ENCODE peak calls at places on chromosomes 2 and 18, in six cellular contexts. U, T, X, Z, F and R are unnamed samples. For H3K9me3, the result is how much of the 10 kb centered on the place peaks cover.

GRCh38 chr2:240789501-240790369 is 30.3 kb downstream of the KIF1A start:
- DNase-seq in X (no peak), T (no peak), Z (no peak), F (peak), U (no peak), R (no peak)

GRCh38 chr2:201678442-201678841 is 20.0 kb downstream of the MPP4 start:
- DNase-seq in U (no peak), T (no peak), F (no peak), Z (no peak), X (no peak), R (no peak)

GRCh38 chr2:42072349-42073118 is 24.7 kb downstream of the PKDCC start:
- DNase-seq in X (peak), T (peak), U (no peak), Z (no peak), F (peak), R (no peak)

GRCh38 chr2:170929686-170930050 is 615 bp downstream of the GORASP2 start:
- DNase-seq in U (no peak), X (peak), T (peak), F (peak), Z (peak), R (peak)

GRCh38 chr2:14524041-14524802 is 108.3 kb upstream of the LRATD1 start:
- DNase-seq in F (no peak), X (no peak), Z (no peak), T (no peak), U (no peak), R (no peak)

GRCh38 chr2:7748717-7749415 is 831.7 kb downstream of the RNF144A start:
- DNase-seq in X (no peak), Z (peak), T (no peak), U (no peak), F (no peak), R (no peak)

GRCh38 chr18:3450358-3451107 is 561 bp downstream of the TGIF1 start:
- DNase-seq in F (peak), X (peak), Z (peak), U (no peak), T (peak), R (peak)

GRCh38 chr2:216756435-216756834 is 61.1 kb upstream of the IGFBP5 start:
- DNase-seq in X (no peak), F (no peak), U (no peak), T (no peak), Z (no peak), R (no peak)

GRCh38 chr2:216956820-216957493 is 97.1 kb upstream of the TNP1 start:
- DNase-seq in U (no peak), X (no peak), F (no peak), T (no peak), Z (no peak), R (no peak)

GRCh38 chr2:205496777-205497176 is 185.5 kb upstream of the NRP2 start:
- DNase-seq in X (peak), Z (no peak), U (no peak), T (no peak), F (no peak), R (no peak)

GRCh38 chr18:73124165-73124564 is 256.4 kb upstream of the NETO1 start:
- DNase-seq in F (no peak), T (no peak), Z (no peak), U (no peak), X (no peak), R (no peak)

GRCh38 chr2:122660786-122661634 is 905.6 kb downstream of the TSN start:
- DNase-seq in Z (no peak), U (no peak), X (peak), F (no peak), T (no peak), R (no peak)

GRCh38 chr2:72035518-72036172 is 112.0 kb downstream of the CYP26B1 start:
- DNase-seq in X (peak), Z (no peak), T (no peak), F (no peak), U (no peak), R (no peak)

GRCh38 chr2:37984589-37984988 is 59.5 kb downstream of the RMDN2 start:
- DNase-seq in T (no peak), U (no peak), Z (no peak), F (no peak), X (peak), R (no peak)

GRCh38 chr2:25894135-25894830 is 16.0 kb upstream of the ASXL2 start:
- DNase-seq in T (peak), F (peak), U (no peak), X (peak), Z (no peak), R (no peak)

GRCh38 chr2:206846331-206846730 is 80.9 kb downstream of the FASTKD2 start:
- DNase-seq in U (no peak), X (no peak), Z (no peak), F (no peak), T (no peak), R (no peak)

GRCh38 chr2:16256601-16257000 is 316.3 kb downstream of the MYCN start:
- DNase-seq in Z (no peak), U (no peak), F (no peak), X (no peak), T (no peak), R (no peak)

GRCh38 chr2:236169151-236169721 is 1.1 kb upstream of the GBX2 start:
- DNase-seq in F (no peak), Z (no peak), T (no peak), U (no peak), X (no peak), R (no peak)

GRCh38 chr2:138777996-138778395 is 2.2 kb downstream of the NXPH2 start:
- DNase-seq in T (no peak), F (no peak), Z (no peak), U (no peak), X (peak), R (no peak)

GRCh38 chr2:138779451-138780440 is at the start of gene NXPH2:
- DNase-seq in T (no peak), U (no peak), F (no peak), Z (no peak), X (peak), R (no peak)

GRCh38 chr2:138780908-138781307 is 718 bp upstream of the NXPH2 start:
- DNase-seq in Z (no peak), T (no peak), X (no peak), F (no peak), U (no peak), R (no peak)

GRCh38 chr2:138780451-138780880 is 276 bp upstream of the NXPH2 start:
- DNase-seq in X (no peak), Z (no peak), F (no peak), U (no peak), T (no peak), R (no peak)

DNA sequence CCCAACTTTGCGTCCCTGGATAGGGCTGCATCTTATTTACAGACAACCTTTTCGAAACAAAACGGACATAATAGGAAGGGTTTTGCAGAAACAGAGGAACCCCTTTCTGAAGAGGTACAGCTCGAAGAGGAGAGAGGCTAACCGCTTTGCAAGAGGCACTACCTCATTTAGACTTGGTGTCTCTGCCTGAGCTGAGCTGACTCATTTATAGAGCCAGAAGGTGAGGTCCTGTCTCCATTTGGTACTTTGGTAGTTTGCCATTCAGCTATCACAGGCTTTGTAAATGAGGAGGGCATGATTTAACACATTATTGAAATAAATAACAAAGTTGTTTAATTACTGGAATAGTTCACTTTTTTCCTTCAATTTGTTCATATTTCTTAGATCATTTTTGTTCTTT is 2.2 kb upstream of the NXPH2 start:
- DNase-seq in X (no peak), F (no peak), T (no peak), Z (no peak), U (no peak), R (no peak)
- H3K27ac ChIP-seq in X (no peak), F (no peak), T (no peak), Z (no peak), U (no peak), R (no peak)

GRCh38 chr2:119852214-119852613 is 92.5 kb downstream of the PTPN4 start:
- DNase-seq in Z (no peak), X (no peak), F (no peak), U (no peak), T (no peak), R (no peak)
- H3K9me3 ChIP-seq in Z (under half), X (under half), F (under half), U (under half), T (under half), R (under half)

GRCh38 chr2:226114436-226114835 is 685.2 kb downstream of the IRS1 start:
- DNase-seq in Z (no peak), F (no peak), X (peak), U (no peak), T (peak), R (no peak)

GRCh38 chr2:226115102-226115831 is 684.4 kb downstream of the IRS1 start:
- DNase-seq in T (no peak), U (no peak), F (no peak), X (peak), Z (no peak), R (no peak)

GRCh38 chr2:226117506-226118065 is 682.0 kb downstream of the IRS1 start:
- DNase-seq in X (peak), F (no peak), U (no peak), Z (no peak), T (no peak), R (no peak)

GRCh38 chr2:226116346-226116745 is 683.3 kb downstream of the IRS1 start:
- DNase-seq in U (no peak), F (no peak), T (no peak), Z (no peak), X (no peak), R (no peak)

GRCh38 chr2:226115832-226116200 is 683.8 kb downstream of the IRS1 start:
- DNase-seq in X (peak), T (no peak), Z (no peak), F (no peak), U (no peak), R (no peak)
- H3K4me3 ChIP-seq in X (no peak), T (no peak), Z (no peak), F (no peak), U (no peak), R (no peak)

GRCh38 chr2:9424447-9425164 is 1.2 kb downstream of the CPSF3 start:
- DNase-seq in F (no peak), T (no peak), U (no peak), X (no peak), Z (no peak), R (no peak)

GRCh38 chr2:9428965-9429577 is 5.6 kb downstream of the CPSF3 start:
- DNase-seq in F (no peak), T (no peak), X (no peak), U (no peak), Z (no peak), R (no peak)

GRCh38 chr2:9434484-9434883 is 11.0 kb downstream of the CPSF3 start:
- DNase-seq in F (no peak), Z (no peak), X (no peak), T (no peak), U (no peak), R (no peak)

GRCh38 chr2:9430316-9431293 is 7.2 kb downstream of the CPSF3 start:
- DNase-seq in T (no peak), U (no peak), Z (no peak), X (no peak), F (no peak), R (no peak)
- H3K27ac ChIP-seq in T (no peak), U (no peak), Z (no peak), X (no peak), F (no peak), R (no peak)

GRCh38 chr2:239531456-239532304 is 130.9 kb upstream of the HDAC4 start:
- DNase-seq in T (no peak), U (no peak), F (no peak), X (no peak), Z (no peak), R (no peak)
- H3K9me3 ChIP-seq in T (under half), U (under half), F (under half), X (under half), Z (under half), R (under half)

GRCh38 chr18:8367217-8367988 is 241.8 kb upstream of the RAB12 start:
- DNase-seq in Z (peak), F (peak), U (no peak), X (peak), T (peak), R (peak)
- H3K4me3 ChIP-seq in Z (peak), F (no peak), U (peak), X (peak), T (peak), R (no peak)

GRCh38 chr2:47077442-47078117 is 77.5 kb downstream of the STPG4 start:
- DNase-seq in X (no peak), U (no peak), Z (no peak), T (peak), F (no peak), R (no peak)
- H3K27ac ChIP-seq in X (no peak), U (peak), Z (no peak), T (peak), F (no peak), R (no peak)

DNA sequence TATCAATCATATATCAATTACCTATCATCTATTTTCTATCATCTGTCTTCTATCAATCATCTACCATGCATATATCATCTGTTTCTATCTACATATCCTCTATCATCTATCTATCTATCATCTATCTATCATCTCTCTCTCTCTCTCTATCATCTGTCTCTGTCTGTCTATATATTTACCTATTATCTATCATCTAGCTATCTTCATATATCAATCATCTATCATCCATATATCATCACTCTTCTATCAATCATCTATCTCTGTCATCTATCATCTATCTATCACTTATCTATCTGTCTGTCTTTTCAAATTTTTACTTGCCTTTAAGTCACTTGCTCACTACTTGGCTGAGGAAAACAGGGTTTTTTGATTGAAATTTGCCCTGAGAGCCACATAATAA is 592.3 kb downstream of the DCDC2C start:
- DNase-seq in T (no peak), F (no peak), X (no peak), Z (no peak), U (no peak), R (no peak)
- H3K9me3 ChIP-seq in T (under half), F (under half), X (under half), Z (under half), U (under half), R (under half)

GRCh38 chr18:28063181-28063790 is 113.6 kb downstream of the CDH2 start:
- DNase-seq in F (no peak), Z (no peak), U (no peak), T (no peak), X (peak), R (no peak)

GRCh38 chr18:28067346-28067745 is 109.6 kb downstream of the CDH2 start:
- DNase-seq in X (no peak), F (no peak), U (no peak), Z (no peak), T (no peak), R (no peak)

GRCh38 chr18:28065793-28066186 is 111.1 kb downstream of the CDH2 start:
- DNase-seq in F (no peak), T (no peak), Z (no peak), X (peak), U (no peak), R (no peak)

GRCh38 chr18:28062446-28062845 is 114.5 kb downstream of the CDH2 start:
- DNase-seq in X (peak), U (no peak), T (no peak), Z (no peak), F (no peak), R (no peak)

GRCh38 chr18:28065031-28065792 is 111.7 kb downstream of the CDH2 start:
- DNase-seq in U (no peak), Z (no peak), X (peak), T (no peak), F (no peak), R (no peak)
- H3K4me3 ChIP-seq in U (no peak), Z (no peak), X (peak), T (no peak), F (no peak), R (no peak)

GRCh38 chr18:74597662-74598349 is at the start of gene ZNF407:
- DNase-seq in T (peak), U (peak), Z (peak), X (peak), F (peak), R (peak)

GRCh38 chr18:74598350-74599001 is 806 bp downstream of the ZNF407 start:
- DNase-seq in U (no peak), Z (peak), T (peak), X (peak), F (peak), R (peak)

GRCh38 chr18:74596959-74597661 is 560 bp upstream of the ZNF407 start:
- DNase-seq in F (peak), T (peak), U (peak), Z (peak), X (peak), R (no peak)

GRCh38 chr18:74590606-74591005 is 7.1 kb upstream of the ZNF407 start:
- DNase-seq in T (no peak), F (no peak), Z (no peak), X (no peak), U (no peak), R (no peak)

GRCh38 chr18:74595425-74595824 is 2.2 kb upstream of the ZNF407 start:
- DNase-seq in F (no peak), X (no peak), T (no peak), Z (no peak), U (no peak), R (no peak)
- H3K27ac ChIP-seq in F (no peak), X (no peak), T (no peak), Z (no peak), U (no peak), R (no peak)